ENCODE peak calls at places on chromosomes 11 and 22, in four cellular contexts. T, M, H and W are unnamed samples. For H3K9me3, the result is how much of the 10 kb centered on the place peaks cover.

GRCh38 chr22:32334640-32335365 is 22.9 kb upstream of the RFPL3 start:
- DNase-seq in M (no peak), T (no peak), H (no peak), W (peak)

GRCh38 chr11:83571301-83571700 is 285.1 kb upstream of the CCDC90B start:
- DNase-seq in M (no peak), T (no peak), H (no peak), W (no peak)

GRCh38 chr22:22938672-22939536 is 51.3 kb downstream of the IGLL5 start:
- DNase-seq in T (no peak), H (no peak), M (no peak), W (no peak)

GRCh38 chr11:102470257-102470656 is 17.7 kb upstream of the TMEM123 start:
- DNase-seq in H (no peak), T (no peak), M (no peak), W (no peak)

GRCh38 chr11:77332259-77332658 is 30.8 kb upstream of the GDPD4 start:
- DNase-seq in H (no peak), M (no peak), T (no peak), W (no peak)

GRCh38 chr11:13053255-13053917 is 44.3 kb downstream of the RASSF10 start:
- DNase-seq in M (no peak), H (no peak), T (no peak), W (no peak)

GRCh38 chr11:85407648-85408047 is 219.5 kb downstream of the DLG2 start:
- DNase-seq in H (no peak), T (no peak), M (no peak), W (no peak)

GRCh38 chr11:110587129-110587528 is 125.1 kb downstream of the ARHGAP20 start:
- DNase-seq in M (no peak), T (no peak), H (no peak), W (no peak)

GRCh38 chr11:57493507-57494503 is 21.7 kb downstream of the SLC43A1 start:
- DNase-seq in H (peak), M (peak), T (no peak), W (no peak)

GRCh38 chr11:1306186-1307162 is 3.0 kb downstream of the TOLLIP start:
- DNase-seq in H (no peak), T (no peak), M (no peak), W (no peak)

GRCh38 chr11:38990139-38990538 is 2392.1 kb upstream of the RAG2 start:
- DNase-seq in T (no peak), M (no peak), H (no peak), W (no peak)

GRCh38 chr11:128206476-128206875 is 380.9 kb downstream of the ETS1 start:
- DNase-seq in H (no peak), M (no peak), T (no peak), W (no peak)

GRCh38 chr22:44755000-44755399 is 2.6 kb downstream of the ARHGAP8 start:
- DNase-seq in T (no peak), M (no peak), H (no peak), W (no peak)

GRCh38 chr11:35420371-35420770 is 1.0 kb upstream of the SLC1A2 start:
- DNase-seq in M (no peak), T (no peak), H (peak), W (no peak)

GRCh38 chr11:65558785-65559509 is 788 bp upstream of the LTBP3 start:
- DNase-seq in M (peak), T (no peak), H (peak), W (no peak)

GRCh38 chr22:46454910-46455269 is 82.5 kb downstream of the CELSR1 start:
- DNase-seq in M (peak), T (peak), H (no peak), W (no peak)

GRCh38 chr11:122108192-122108799 is 7.7 kb downstream of the BLID start:
- DNase-seq in M (peak), H (no peak), T (no peak), W (no peak)

GRCh38 chr11:3135491-3136440 is 29.3 kb downstream of the OSBPL5 start:
- DNase-seq in M (no peak), H (peak), T (no peak), W (no peak)

GRCh38 chr22:22945195-22945594 is 57.6 kb downstream of the IGLL5 start:
- DNase-seq in M (no peak), H (no peak), T (no peak), W (peak)

GRCh38 chr22:41925783-41926460 is 684 bp downstream of the TNFRSF13C start:
- DNase-seq in H (peak), M (peak), T (no peak), W (no peak)

GRCh38 chr22:29216873-29217666 is 11.4 kb downstream of the EMID1 start:
- DNase-seq in T (no peak), H (no peak), M (peak), W (no peak)

GRCh38 chr22:35589071-35589735 is 27.9 kb downstream of the MB start:
- DNase-seq in H (no peak), M (peak), T (peak), W (peak)

GRCh38 chr11:13772223-13773046 is 104.0 kb downstream of the FAR1 start:
- DNase-seq in H (no peak), M (peak), T (peak), W (no peak)

GRCh38 chr11:62171261-62171723 is 18.7 kb upstream of the SCGB1D1 start:
- DNase-seq in T (peak), M (peak), H (peak), W (peak)

GRCh38 chr11:96114178-96115070 is 190.5 kb upstream of the MTMR2 start:
- DNase-seq in T (no peak), H (no peak), M (no peak), W (no peak)

GRCh38 chr11:93587858-93588581 is 44.8 kb upstream of the SMCO4 start:
- DNase-seq in H (no peak), T (no peak), M (no peak), W (no peak)

GRCh38 chr22:36329217-36330078 is 58.3 kb downstream of the MYH9 start:
- DNase-seq in T (no peak), M (peak), H (peak), W (peak)

GRCh38 chr22:44546686-44547310 is 48.8 kb upstream of the RTL6 start:
- DNase-seq in T (no peak), M (no peak), H (no peak), W (no peak)

GRCh38 chr11:111137846-111138245 is 107.7 kb upstream of the POU2AF2 start:
- DNase-seq in T (no peak), H (no peak), M (no peak), W (no peak)

GRCh38 chr11:117859061-117859460 is 17.4 kb downstream of the FXYD6 start:
- DNase-seq in M (no peak), T (no peak), H (peak), W (peak)

GRCh38 chr11:72955466-72955865 is 141.3 kb downstream of the ATG16L2 start:
- DNase-seq in T (no peak), H (no peak), M (no peak), W (no peak)

GRCh38 chr11:1479678-1480118 is 6.9 kb downstream of the MOB2 start:
- DNase-seq in H (peak), M (no peak), T (no peak), W (no peak)

GRCh38 chr11:59755701-59756495 is 722 bp downstream of the STX3 start:
- DNase-seq in H (peak), T (peak), M (peak), W (peak)

GRCh38 chr11:69293819-69294505 is at the start of gene MYEOV:
- DNase-seq in T (peak), H (no peak), M (peak), W (no peak)

GRCh38 chr22:28958611-28959010 is 75.2 kb downstream of the ZNRF3 start:
- DNase-seq in T (no peak), M (no peak), H (no peak), W (no peak)

GRCh38 chr11:121105851-121106250 is 4.8 kb downstream of the TECTA start:
- DNase-seq in H (no peak), M (no peak), T (no peak), W (no peak)
- H3K9me3 ChIP-seq in H (under half), M (under half), T (under half), W (under half)

GRCh38 chr11:73982595-73982989 is at the start of gene UCP2:
- DNase-seq in T (no peak), M (no peak), H (peak), W (peak)

GRCh38 chr11:73980001-73980960 is 2.4 kb downstream of the UCP2 start:
- DNase-seq in T (no peak), M (no peak), H (peak), W (peak)

GRCh38 chr11:73982990-73983763 is 534 bp upstream of the UCP2 start:
- DNase-seq in H (peak), M (peak), T (peak), W (peak)

GRCh38 chr11:73981051-73981805 is 1.4 kb downstream of the UCP2 start:
- DNase-seq in H (no peak), T (no peak), M (no peak), W (no peak)

GRCh38 chr11:73983764-73984543 is 1.3 kb upstream of the UCP2 start:
- DNase-seq in M (no peak), T (no peak), H (no peak), W (no peak)
- H3K9me3 ChIP-seq in M (under half), T (under half), H (under half), W (under half)

GRCh38 chr22:39179841-39180335 is 27.4 kb upstream of the CBX7 start:
- DNase-seq in H (no peak), T (no peak), M (no peak), W (no peak)
- H3K9me3 ChIP-seq in H (under half), T (under half), M (under half), W (under half)

DNA sequence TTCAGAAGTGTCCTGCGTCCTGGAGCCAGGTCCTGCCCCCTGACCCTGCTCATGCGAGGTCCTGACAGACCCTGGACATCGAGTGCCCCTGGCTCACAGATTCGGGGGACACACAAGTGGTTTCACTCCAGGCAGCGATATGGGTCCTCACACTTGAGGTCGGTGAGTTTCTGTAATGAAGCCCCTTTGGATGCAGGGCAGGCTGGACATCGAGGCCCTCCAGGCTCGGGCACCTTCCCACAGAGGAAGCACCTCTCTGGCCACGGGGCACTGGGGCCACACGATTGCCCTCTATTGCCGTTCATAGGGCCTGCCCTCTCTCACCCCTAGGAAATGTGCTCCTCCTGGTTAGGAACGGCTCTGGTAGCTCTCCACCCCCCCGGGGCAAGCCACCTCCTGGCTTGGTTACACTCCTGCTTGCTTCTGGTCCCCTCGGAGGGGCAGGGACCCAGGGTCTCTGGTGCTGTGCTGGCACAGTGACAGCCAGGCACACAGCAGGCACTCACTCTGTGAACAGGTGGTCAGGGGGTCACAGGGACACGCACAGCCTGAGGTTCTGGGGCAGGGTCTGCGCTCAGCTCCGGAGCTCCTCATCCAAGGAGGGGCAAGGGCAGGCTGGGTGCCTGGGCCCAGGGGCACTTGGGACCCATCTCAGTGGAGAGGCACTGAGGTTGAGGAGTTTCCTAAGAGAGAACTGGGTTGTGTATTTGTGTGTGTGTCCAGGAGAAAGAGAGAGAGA is 907.7 kb downstream of the BRD1 start:
- DNase-seq in H (no peak), M (no peak), T (no peak), W (peak)
- H3K9me3 ChIP-seq in H (under half), M (under half), T (under half), W (under half)